ENCODE peak calls at places on chromosomes 16 and 17, in eight cellular contexts. H is frontal cortex; P is CD4-positive, alpha-beta T cell; Y is right lobe of liver; I is kidney glomerular epithelial cell; T is amniotic stem cell; D is effector memory CD8-positive, alpha-beta T cell; S is CD4-positive, CD25-positive, alpha-beta regulatory T cell. Z is an unnamed sample.

GRCh38 chr16:72468582-72468981 is 296.6 kb upstream of the PMFBP1 start:
- DNase-seq in D (no peak), P (no peak), S (no peak), I (no peak), H (no peak), T (no peak), Y (no peak), Z (no peak)

GRCh38 chr16:24208710-24209109 is 47.4 kb upstream of the CACNG3 start:
- DNase-seq in I (no peak), H (peak; percentile 49), D (no peak), T (no peak), Y (no peak), P (no peak), S (no peak), Z (no peak)

GRCh38 chr16:7679899-7680298 is 347.3 kb downstream of the RBFOX1 start:
- DNase-seq in T (no peak), H (no peak), Y (no peak), I (no peak), D (no peak), S (no peak), P (no peak), Z (no peak)

GRCh38 chr16:70160821-70161220 is 12.8 kb upstream of the CLEC18C start:
- DNase-seq in I (no peak), D (no peak), T (no peak), Y (no peak), S (no peak), P (no peak), H (no peak), Z (no peak)

GRCh38 chr16:66740533-66740932 is 10.9 kb downstream of the DYNC1LI2 start:
- DNase-seq in T (no peak), P (no peak), I (no peak), S (no peak), D (no peak), H (no peak), Y (no peak), Z (no peak)

GRCh38 chr16:88991813-88992350 is 14.9 kb upstream of the CBFA2T3 start:
- DNase-seq in P (no peak), I (no peak), Y (no peak), H (no peak), S (no peak), T (no peak), D (no peak), Z (no peak)

GRCh38 chr17:55344514-55344997 is 77.1 kb downstream of the MMD start:
- DNase-seq in T (no peak), Y (no peak), H (no peak), I (no peak), D (no peak), P (no peak), S (no peak), Z (no peak)

GRCh38 chr17:17781591-17782424 is 55.0 kb downstream of the SREBF1 start:
- DNase-seq in P (no peak), I (no peak), T (no peak), D (no peak), Y (peak; percentile 71), H (peak; percentile 83), S (peak; percentile 22), Z (no peak)

GRCh38 chr16:81550412-81550768 is 105.8 kb downstream of the CMIP start:
- DNase-seq in S (no peak), I (no peak), T (no peak), H (no peak), P (no peak), D (no peak), Y (no peak), Z (no peak)

GRCh38 chr17:68600123-68600880 is 865 bp downstream of the FAM20A start:
- DNase-seq in I (no peak), D (no peak), T (no peak), H (peak; percentile 41), P (no peak), S (no peak), Y (peak; percentile 79), Z (no peak)

GRCh38 chr17:72296456-72296855 is 175.6 kb downstream of the SOX9 start:
- DNase-seq in Y (no peak), D (no peak), P (no peak), T (no peak), I (no peak), H (no peak), S (no peak), Z (no peak)

GRCh38 chr17:62804025-62804424 is 4.1 kb downstream of the MARCHF10 start:
- DNase-seq in S (no peak), D (no peak), H (no peak), T (no peak), I (no peak), P (no peak), Y (no peak), Z (no peak)

GRCh38 chr17:73261952-73262675 is 434 bp upstream of the CPSF4L start:
- DNase-seq in H (peak; percentile 56), P (no peak), I (no peak), D (no peak), T (no peak), Y (peak; percentile 81), S (no peak), Z (no peak)

GRCh38 chr17:77802811-77803220 is 155.7 kb upstream of the TNRC6C start:
- DNase-seq in D (no peak), H (no peak), Y (no peak), T (no peak), P (no peak), S (no peak), I (no peak), Z (no peak)

GRCh38 chr16:4332623-4333307 is 16.9 kb downstream of the GLIS2 start:
- DNase-seq in I (no peak), S (no peak), Y (no peak), P (no peak), D (no peak), T (no peak), H (no peak), Z (no peak)

GRCh38 chr17:79065105-79065670 is 9.4 kb upstream of the ENGASE start:
- DNase-seq in D (peak; percentile 42), Y (no peak), I (no peak), S (peak; percentile 65), H (no peak), P (peak; percentile 40), T (no peak), Z (peak; percentile 22)

GRCh38 chr16:3578121-3578520 is 918 bp upstream of the NLRC3 start:
- DNase-seq in Y (peak; percentile 40), H (no peak), D (peak; percentile 46), I (no peak), T (no peak), S (peak; percentile 43), P (peak; percentile 29), Z (no peak)

GRCh38 chr17:43418441-43419374 is 19.9 kb downstream of the ARL4D start:
- DNase-seq in S (no peak), I (peak; percentile 86), H (no peak), Y (no peak), D (no peak), T (peak; percentile 84), P (no peak), Z (peak; percentile 69)

GRCh38 chr16:52547001-52547833 is at the start of gene TOX3:
- DNase-seq in I (no peak), H (peak; percentile 49), S (no peak), Y (peak; percentile 55), D (no peak), T (no peak), P (no peak), Z (no peak)

GRCh38 chr17:43740541-43740940 is 18.1 kb downstream of the SOST start:
- DNase-seq in I (peak; percentile 29), H (no peak), S (no peak), D (no peak), P (no peak), Y (no peak), T (no peak), Z (no peak)

GRCh38 chr17:46768540-46768870 is 50.0 kb downstream of the WNT3 start:
- DNase-seq in T (no peak), S (no peak), D (no peak), Y (no peak), P (no peak), I (no peak), H (no peak), Z (no peak)

Z was measured in fibroblast of the conjunctiva.